ENCODE peak calls at places on chromosomes 6 and 20, in four cellular contexts. U is K562, K is GM12878, X is HepG2. Z is an unnamed sample.
A peak's percentile ranks its signal among the peaks of the same experiment; 100 is the strongest.

GRCh38 chr6:142377112-142377848 is 75.5 kb downstream of the ADGRG6 start:
- DNase-seq in U (no peak), K (no peak), X (peak; percentile 69), Z (peak; percentile 73)

GRCh38 chr20:50724851-50725721 is 6.3 kb upstream of the PARD6B start:
- DNase-seq in X (peak; percentile 54), K (no peak), U (peak; percentile 80), Z (peak; percentile 27)

GRCh38 chr20:17751640-17752039 is 51.9 kb downstream of the BANF2 start:
- DNase-seq in U (no peak), X (no peak), K (no peak), Z (no peak)

GRCh38 chr6:83183082-83183828 is 9.8 kb downstream of the PGM3 start:
- DNase-seq in X (no peak), U (no peak), K (no peak), Z (no peak)

GRCh38 chr6:145818796-145819195 is 4.2 kb upstream of the FBXO30 start:
- DNase-seq in U (no peak), X (no peak), K (no peak), Z (no peak)

GRCh38 chr20:63877755-63878470 is 12.8 kb downstream of the TPD52L2 start:
- DNase-seq in U (no peak), X (no peak), K (no peak), Z (no peak)

GRCh38 chr6:151263035-151263434 is 23.3 kb downstream of the AKAP12 start:
- DNase-seq in K (no peak), X (no peak), U (no peak), Z (no peak)

GRCh38 chr20:17542993-17543412 is 11.8 kb upstream of the BFSP1 start:
- DNase-seq in K (no peak), X (no peak), U (no peak), Z (no peak)

GRCh38 chr6:106324726-106325335 is 729 bp downstream of the ATG5 start:
- DNase-seq in U (no peak), K (no peak), X (no peak), Z (no peak)

GRCh38 chr6:73143551-73143950 is 81.7 kb downstream of the KHDC1L start:
- DNase-seq in U (no peak), K (no peak), X (no peak), Z (no peak)

GRCh38 chr6:39169448-39170344 is 54.7 kb upstream of the SAYSD1 start:
- DNase-seq in K (no peak), X (no peak), U (no peak), Z (no peak)

GRCh38 chr6:88914180-88914579 is 49.2 kb downstream of the RNGTT start:
- DNase-seq in K (no peak), X (no peak), U (no peak), Z (no peak)

GRCh38 chr6:134826889-134827737 is 122.8 kb downstream of the ALDH8A1 start:
- DNase-seq in U (no peak), X (no peak), K (no peak), Z (no peak)

GRCh38 chr6:54786154-54786553 is 60.4 kb upstream of the FAM83B start:
- DNase-seq in K (no peak), U (no peak), X (no peak), Z (no peak)

GRCh38 chr20:47055699-47056369 is 161.2 kb downstream of the EYA2 start:
- DNase-seq in U (no peak), K (no peak), X (no peak), Z (no peak)

GRCh38 chr20:33401922-33402369 is 627 bp upstream of the CDK5RAP1 start:
- DNase-seq in X (no peak), U (peak; percentile 50), K (no peak), Z (no peak)

GRCh38 chr6:149210376-149210775 is 107.1 kb upstream of the TAB2 start:
- DNase-seq in U (no peak), K (no peak), X (no peak), Z (no peak)

GRCh38 chr6:157278171-157278570 is 45.1 kb downstream of the TMEM242 start:
- DNase-seq in X (no peak), K (no peak), U (no peak), Z (no peak)

GRCh38 chr20:60057866-60058807 is 99.9 kb downstream of the CDH26 start:
- DNase-seq in X (no peak), K (no peak), U (no peak), Z (peak; percentile 50)

GRCh38 chr6:161459008-161459407 is 185.1 kb upstream of the AGPAT4 start:
- DNase-seq in K (no peak), X (no peak), U (no peak), Z (no peak)

GRCh38 chr20:35000311-35000921 is 44.7 kb downstream of the MYH7B start:
- DNase-seq in K (no peak), U (no peak), X (no peak), Z (no peak)

GRCh38 chr6:36682328-36683144 is 4.0 kb downstream of the CDKN1A start:
- DNase-seq in U (no peak), K (no peak), X (peak; percentile 59), Z (no peak)

GRCh38 chr20:44956410-44956809 is 3.8 kb downstream of the TOMM34 start:
- DNase-seq in U (no peak), K (no peak), X (no peak), Z (no peak)

GRCh38 chr6:124132256-124132655 is 328.6 kb downstream of the NKAIN2 start:
- DNase-seq in U (no peak), K (no peak), X (no peak), Z (no peak)
- TF ChIP-seq SP1 in U (no peak), K (no peak), X (no peak), Z (no peak)

GRCh38 chr6:32196682-32197616 is 4.5 kb upstream of the GPSM3 start:
- DNase-seq in X (no peak), U (peak; percentile 40), K (no peak), Z (no peak)
- TF ChIP-seq FOXM1 in X (no peak), U (no peak), K (no peak), Z (no peak)

GRCh38 chr20:6829510-6830116 is 62.1 kb downstream of the BMP2 start:
- DNase-seq in U (no peak), X (peak; percentile 29), K (no peak), Z (no peak)
- TF ChIP-seq SP1 in U (no peak), X (no peak), K (no peak), Z (no peak)

DNA sequence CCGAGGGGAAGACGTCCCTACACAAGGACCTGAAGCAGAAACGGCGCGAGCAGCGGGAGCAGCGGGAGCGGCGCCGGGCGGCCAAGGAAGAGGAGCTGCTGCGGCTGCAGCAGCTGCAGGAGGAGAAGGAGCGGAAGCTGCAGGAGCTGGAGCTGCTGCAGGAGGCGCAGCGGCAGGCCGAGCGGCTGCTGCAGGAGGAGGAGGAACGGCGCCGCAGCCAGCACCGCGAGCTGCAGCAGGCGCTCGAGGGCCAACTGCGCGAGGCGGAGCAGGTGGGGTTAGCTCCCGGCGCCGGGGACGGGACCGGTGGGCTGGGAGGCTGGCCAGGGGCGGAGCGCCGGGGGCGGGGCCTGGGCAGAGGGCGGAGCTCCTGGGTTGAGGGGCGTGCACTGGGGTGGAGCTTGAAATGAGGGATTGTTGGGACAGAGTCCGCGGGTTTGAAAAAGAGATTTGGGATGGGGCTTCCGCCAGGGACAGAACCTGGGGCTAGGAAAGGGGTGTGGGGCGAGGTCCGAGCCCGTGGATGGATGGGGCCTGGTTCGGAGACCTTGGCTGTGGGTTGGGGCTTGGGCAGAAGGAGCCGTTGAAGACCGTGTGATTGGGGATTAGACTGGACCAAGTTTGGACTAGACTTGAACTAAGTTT is 20.7 kb downstream of the DEF6 start:
- DNase-seq in U (peak; percentile 73), X (peak; percentile 86), K (no peak), Z (peak; percentile 96)
- TF ChIP-seq FOXM1 in U (no peak), X (no peak), K (no peak), Z (no peak)

DNA sequence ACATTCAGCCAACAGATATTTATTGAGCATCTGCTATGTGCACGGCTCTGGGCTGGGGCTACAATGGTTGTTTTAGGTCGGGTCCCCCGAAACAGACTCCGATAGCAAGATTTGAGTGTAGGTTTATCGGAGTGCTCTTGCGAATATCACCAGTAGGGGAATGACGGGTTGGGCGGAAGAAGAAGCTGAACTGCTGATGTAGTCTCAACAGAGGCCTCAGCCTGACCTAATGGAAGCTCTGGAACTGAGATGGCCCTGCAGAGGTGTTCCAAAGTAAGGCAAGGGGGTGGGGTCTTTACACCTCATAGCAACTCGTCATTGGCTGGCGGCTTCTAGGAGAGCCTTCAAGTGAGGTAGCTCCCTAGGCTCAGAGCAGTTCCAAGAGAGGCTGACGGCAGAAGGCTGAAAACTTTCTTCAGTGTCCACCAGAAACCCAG is 1.1 kb downstream of the L3MBTL1 start:
- DNase-seq in K (no peak), X (no peak), U (peak; percentile 55), Z (no peak)
- TF ChIP-seq SP1 in K (no peak), X (no peak), U (no peak), Z (no peak)